ENCODE peak calls at places on chromosomes 3 and 15, in five cellular contexts. One of them, this sample, is unnamed.

GRCh38 chr15:98190914-98191313 is 230.4 kb downstream of the ARRDC4 start:
- DNase-seq in B cell: no peak
- DNase-seq in endothelial cell: no peak
- DNase-seq in substantia nigra: no peak
- DNase-seq in heart left ventricle: no peak
- DNase-seq in this sample: no peak

GRCh38 chr15:32994810-32995424 is 199.6 kb downstream of the FMN1 start:
- DNase-seq in B cell: peak; percentile 11
- DNase-seq in endothelial cell: no peak
- DNase-seq in substantia nigra: no peak
- DNase-seq in heart left ventricle: no peak
- DNase-seq in this sample: no peak

GRCh38 chr3:56131976-56132590 is 336.2 kb downstream of the ERC2 start:
- DNase-seq in B cell: no peak
- DNase-seq in endothelial cell: no peak
- DNase-seq in substantia nigra: no peak
- DNase-seq in heart left ventricle: no peak
- DNase-seq in this sample: no peak

GRCh38 chr3:40304352-40304751 is 5.2 kb upstream of the EIF1B start:
- DNase-seq in B cell: no peak
- DNase-seq in endothelial cell: no peak
- DNase-seq in substantia nigra: no peak
- DNase-seq in heart left ventricle: no peak
- DNase-seq in this sample: no peak

GRCh38 chr3:118810499-118811035 is 224.1 kb downstream of the IGSF11 start:
- DNase-seq in B cell: no peak
- DNase-seq in endothelial cell: no peak
- DNase-seq in substantia nigra: no peak
- DNase-seq in heart left ventricle: no peak
- DNase-seq in this sample: no peak

GRCh38 chr15:67125589-67126502 is 60.4 kb downstream of the SMAD3 start:
- DNase-seq in B cell: no peak
- DNase-seq in endothelial cell: no peak
- DNase-seq in substantia nigra: no peak
- DNase-seq in heart left ventricle: peak; percentile 74
- DNase-seq in this sample: peak; percentile 89

GRCh38 chr3:96619475-96619874 is 194.9 kb upstream of the EPHA6 start:
- DNase-seq in B cell: no peak
- DNase-seq in endothelial cell: no peak
- DNase-seq in substantia nigra: no peak
- DNase-seq in heart left ventricle: no peak
- DNase-seq in this sample: no peak

GRCh38 chr3:194481103-194481502 is 5.7 kb downstream of the ATP13A3 start:
- DNase-seq in B cell: no peak
- DNase-seq in endothelial cell: no peak
- DNase-seq in substantia nigra: no peak
- DNase-seq in heart left ventricle: no peak
- DNase-seq in this sample: no peak

GRCh38 chr3:150064952-150065351 is 94.3 kb upstream of the PFN2 start:
- DNase-seq in B cell: no peak
- DNase-seq in endothelial cell: no peak
- DNase-seq in substantia nigra: no peak
- DNase-seq in heart left ventricle: no peak
- DNase-seq in this sample: no peak

GRCh38 chr3:145776782-145777408 is 384.1 kb downstream of the PLOD2 start:
- DNase-seq in B cell: no peak
- DNase-seq in endothelial cell: peak; percentile 72
- DNase-seq in substantia nigra: no peak
- DNase-seq in heart left ventricle: no peak
- DNase-seq in this sample: no peak

GRCh38 chr3:150899141-150899540 is 6.1 kb downstream of the MINDY4B start:
- DNase-seq in B cell: no peak
- DNase-seq in endothelial cell: no peak
- DNase-seq in substantia nigra: no peak
- DNase-seq in heart left ventricle: no peak
- DNase-seq in this sample: no peak

GRCh38 chr3:23219552-23219951 is 16.4 kb downstream of the UBE2E2 start:
- DNase-seq in B cell: no peak
- DNase-seq in endothelial cell: no peak
- DNase-seq in substantia nigra: no peak
- DNase-seq in heart left ventricle: no peak
- DNase-seq in this sample: no peak

GRCh38 chr15:67225336-67225735 is 29.1 kb downstream of the AAGAB start:
- DNase-seq in B cell: no peak
- DNase-seq in endothelial cell: no peak
- DNase-seq in substantia nigra: no peak
- DNase-seq in heart left ventricle: no peak
- DNase-seq in this sample: no peak

GRCh38 chr3:131233900-131234667 is 147.5 kb upstream of the NUDT16 start:
- DNase-seq in B cell: no peak
- DNase-seq in endothelial cell: no peak
- DNase-seq in substantia nigra: no peak
- DNase-seq in heart left ventricle: no peak
- DNase-seq in this sample: no peak

GRCh38 chr3:123423026-123423425 is 25.9 kb downstream of the ADCY5 start:
- DNase-seq in B cell: no peak
- DNase-seq in endothelial cell: no peak
- DNase-seq in substantia nigra: no peak
- DNase-seq in heart left ventricle: no peak
- DNase-seq in this sample: no peak

GRCh38 chr3:194632211-194632982 is 822 bp downstream of the TMEM44 start:
- DNase-seq in B cell: peak; percentile 41
- DNase-seq in endothelial cell: no peak
- DNase-seq in substantia nigra: no peak
- DNase-seq in heart left ventricle: peak; percentile 70
- DNase-seq in this sample: no peak

GRCh38 chr15:71713191-71713798 is 97.1 kb upstream of the NR2E3 start:
- DNase-seq in B cell: no peak
- DNase-seq in endothelial cell: no peak
- DNase-seq in substantia nigra: no peak
- DNase-seq in heart left ventricle: no peak
- DNase-seq in this sample: peak; percentile 42

GRCh38 chr3:82978368-82978767 is 1216.9 kb upstream of the GBE1 start:
- DNase-seq in B cell: no peak
- DNase-seq in endothelial cell: no peak
- DNase-seq in substantia nigra: no peak
- DNase-seq in heart left ventricle: no peak
- DNase-seq in this sample: no peak

GRCh38 chr15:80803580-80804525 is 24.7 kb downstream of the CEMIP start:
- DNase-seq in B cell: no peak
- DNase-seq in endothelial cell: no peak
- DNase-seq in substantia nigra: no peak
- DNase-seq in heart left ventricle: no peak
- DNase-seq in this sample: no peak

GRCh38 chr3:122760457-122761271 is 33.0 kb downstream of the HSPBAP1 start:
- DNase-seq in B cell: no peak
- DNase-seq in endothelial cell: no peak
- DNase-seq in substantia nigra: no peak
- DNase-seq in heart left ventricle: no peak
- DNase-seq in this sample: no peak

GRCh38 chr3:141114816-141115458 is 63.8 kb downstream of the SPSB4 start:
- DNase-seq in B cell: no peak
- DNase-seq in endothelial cell: peak; percentile 34
- DNase-seq in substantia nigra: no peak
- DNase-seq in heart left ventricle: no peak
- DNase-seq in this sample: peak; percentile 32

GRCh38 chr3:77348244-77348855 is 308.5 kb downstream of the ROBO2 start:
- DNase-seq in B cell: no peak
- DNase-seq in endothelial cell: peak; percentile 53
- DNase-seq in substantia nigra: no peak
- DNase-seq in heart left ventricle: no peak
- DNase-seq in this sample: no peak

GRCh38 chr3:183116051-183116614 is 16.8 kb upstream of the MCCC1 start:
- DNase-seq in B cell: peak; percentile 88
- DNase-seq in endothelial cell: peak; percentile 46
- DNase-seq in substantia nigra: no peak
- DNase-seq in heart left ventricle: no peak
- DNase-seq in this sample: peak; percentile 69

GRCh38 chr3:183329543-183329942 is 76.5 kb downstream of the B3GNT5 start:
- DNase-seq in B cell: no peak
- DNase-seq in endothelial cell: no peak
- DNase-seq in substantia nigra: no peak
- DNase-seq in heart left ventricle: no peak
- DNase-seq in this sample: no peak

GRCh38 chr15:50506121-50506520 is 40.3 kb downstream of the USP50 start:
- DNase-seq in B cell: no peak
- DNase-seq in endothelial cell: peak; percentile 17
- DNase-seq in substantia nigra: no peak
- DNase-seq in heart left ventricle: no peak
- DNase-seq in this sample: no peak

GRCh38 chr3:190830031-190830430 is 32.5 kb downstream of the GMNC start:
- DNase-seq in B cell: no peak
- DNase-seq in endothelial cell: no peak
- DNase-seq in substantia nigra: no peak
- DNase-seq in heart left ventricle: no peak
- DNase-seq in this sample: no peak

GRCh38 chr3:124558898-124559649 is 171.2 kb upstream of the UMPS start:
- DNase-seq in B cell: no peak
- DNase-seq in endothelial cell: no peak
- DNase-seq in substantia nigra: peak; percentile 9
- DNase-seq in heart left ventricle: peak; percentile 75
- DNase-seq in this sample: peak; percentile 90

GRCh38 chr15:92184142-92184541 is 209.5 kb upstream of the ST8SIA2 start:
- DNase-seq in B cell: no peak
- DNase-seq in endothelial cell: no peak
- DNase-seq in substantia nigra: no peak
- DNase-seq in heart left ventricle: no peak
- DNase-seq in this sample: peak; percentile 7

GRCh38 chr15:90394074-90394473 is 6.0 kb downstream of the IQGAP1 start:
- DNase-seq in B cell: no peak
- DNase-seq in endothelial cell: no peak
- DNase-seq in substantia nigra: no peak
- DNase-seq in heart left ventricle: no peak
- DNase-seq in this sample: no peak

GRCh38 chr15:60508442-60508841 is 29.5 kb upstream of the ICE2 start:
- DNase-seq in B cell: no peak
- DNase-seq in endothelial cell: no peak
- DNase-seq in substantia nigra: no peak
- DNase-seq in heart left ventricle: no peak
- DNase-seq in this sample: no peak

GRCh38 chr3:9298236-9298635 is 48.8 kb upstream of the SRGAP3 start:
- DNase-seq in B cell: no peak
- DNase-seq in endothelial cell: no peak
- DNase-seq in substantia nigra: no peak
- DNase-seq in heart left ventricle: no peak
- DNase-seq in this sample: no peak

GRCh38 chr15:75671684-75672083 is 24.0 kb downstream of the SNX33 start:
- DNase-seq in B cell: no peak
- DNase-seq in endothelial cell: no peak
- DNase-seq in substantia nigra: no peak
- DNase-seq in heart left ventricle: no peak
- DNase-seq in this sample: no peak

This sample was measured in osteocyte.